ENCODE peak calls at places on chromosomes 3 and 15, in six cellular contexts. L is fibroblast of lung, B is psoas muscle, A is heart left ventricle, K is progenitor cell of endocrine pancreas, Q is MM.1S. V is an unnamed sample.

GRCh38 chr3:29642393-29643033 is 361.6 kb downstream of the RBMS3 start:
- DNase-seq in K (no peak), B (peak), A (peak), L (peak), Q (no peak), V (no peak)

GRCh38 chr3:128081846-128082245 is 29.6 kb downstream of the SEC61A1 start:
- DNase-seq in B (no peak), K (no peak), Q (no peak), L (peak), A (no peak), V (no peak)

GRCh38 chr3:5012398-5012797 is 33.2 kb downstream of the BHLHE40 start:
- DNase-seq in A (no peak), L (no peak), Q (no peak), K (no peak), B (no peak), V (no peak)

GRCh38 chr3:127065138-127065427 is 82.2 kb downstream of the PLXNA1 start:
- DNase-seq in L (no peak), B (no peak), Q (no peak), A (no peak), K (no peak), V (no peak)

GRCh38 chr3:112979244-112979832 is 4.4 kb upstream of the CD200R1 start:
- DNase-seq in B (no peak), Q (peak), A (no peak), K (no peak), L (peak), V (no peak)

GRCh38 chr15:41104234-41104633 is 11.8 kb downstream of the INO80 start:
- DNase-seq in B (no peak), K (no peak), Q (no peak), A (no peak), L (peak), V (no peak)

GRCh38 chr3:182633206-182633605 is 160.1 kb upstream of the ATP11B start:
- DNase-seq in Q (no peak), A (no peak), B (no peak), L (no peak), K (no peak), V (no peak)

GRCh38 chr3:12345584-12346494 is 57.0 kb downstream of the PPARG start:
- DNase-seq in Q (no peak), B (no peak), L (no peak), K (no peak), A (no peak), V (no peak)

GRCh38 chr15:98764296-98764695 is 116.0 kb downstream of the IGF1R start:
- DNase-seq in Q (no peak), B (no peak), L (no peak), K (no peak), A (no peak), V (no peak)

GRCh38 chr3:138202945-138203701 is 16.0 kb downstream of the ARMC8 start:
- DNase-seq in B (no peak), Q (no peak), K (no peak), A (no peak), L (no peak), V (no peak)

GRCh38 chr3:46017720-46018119 is 9.6 kb downstream of the XCR1 start:
- DNase-seq in A (no peak), Q (no peak), B (no peak), L (no peak), K (no peak), V (no peak)

GRCh38 chr3:65537109-65537508 is 501.6 kb downstream of the MAGI1 start:
- DNase-seq in B (no peak), L (no peak), K (no peak), A (no peak), Q (no peak), V (no peak)

GRCh38 chr15:38103564-38103963 is 149.1 kb upstream of the SPRED1 start:
- DNase-seq in Q (no peak), A (no peak), L (no peak), K (no peak), B (no peak), V (no peak)

GRCh38 chr15:71754660-71755059 is 55.7 kb upstream of the NR2E3 start:
- DNase-seq in A (no peak), L (no peak), Q (no peak), B (no peak), K (no peak), V (no peak)

GRCh38 chr15:47339800-47340575 is 377.3 kb upstream of the SEMA6D start:
- DNase-seq in B (no peak), K (no peak), L (no peak), A (no peak), Q (no peak), V (no peak)

GRCh38 chr3:37501906-37502305 is 327.5 kb upstream of the LRRFIP2 start:
- DNase-seq in A (no peak), B (no peak), L (no peak), Q (no peak), K (no peak), V (no peak)

GRCh38 chr15:61175024-61175423 is 54.1 kb downstream of the RORA start:
- DNase-seq in L (peak), Q (no peak), B (no peak), A (no peak), K (no peak), V (no peak)

GRCh38 chr15:44426975-44427755 is at the start of gene CTDSPL2:
- DNase-seq in A (peak), K (peak), Q (peak), B (peak), L (peak), V (peak)
- TF ChIP-seq CTCF in A (peak), K (peak), Q (peak), B (peak), L (peak), V (no peak)

GRCh38 chr15:93488157-93488803 is 399.3 kb upstream of the RGMA start:
- DNase-seq in B (no peak), A (no peak), L (no peak), Q (no peak), K (no peak), V (no peak)

GRCh38 chr15:93485438-93485837 is 396.4 kb upstream of the RGMA start:
- DNase-seq in A (peak), L (no peak), Q (no peak), K (no peak), B (no peak), V (no peak)

GRCh38 chr15:93486407-93487117 is 397.6 kb upstream of the RGMA start:
- DNase-seq in B (peak), K (no peak), A (no peak), L (no peak), Q (no peak), V (no peak)

GRCh38 chr15:93483923-93484322 is 394.9 kb upstream of the RGMA start:
- DNase-seq in Q (no peak), L (no peak), B (no peak), A (no peak), K (no peak), V (no peak)

GRCh38 chr15:93485922-93486327 is 396.9 kb upstream of the RGMA start:
- DNase-seq in L (no peak), B (peak), A (peak), K (no peak), Q (no peak), V (no peak)
- TF ChIP-seq CTCF in L (no peak), B (no peak), A (no peak), K (peak), Q (no peak), V (no peak)

GRCh38 chr15:29750754-29751153 is 71.5 kb downstream of the TJP1 start:
- DNase-seq in B (no peak), Q (no peak), A (no peak), K (no peak), L (peak), V (no peak)

GRCh38 chr15:29749365-29750086 is 72.7 kb downstream of the TJP1 start:
- DNase-seq in A (no peak), B (no peak), Q (no peak), K (no peak), L (no peak), V (no peak)

DNA sequence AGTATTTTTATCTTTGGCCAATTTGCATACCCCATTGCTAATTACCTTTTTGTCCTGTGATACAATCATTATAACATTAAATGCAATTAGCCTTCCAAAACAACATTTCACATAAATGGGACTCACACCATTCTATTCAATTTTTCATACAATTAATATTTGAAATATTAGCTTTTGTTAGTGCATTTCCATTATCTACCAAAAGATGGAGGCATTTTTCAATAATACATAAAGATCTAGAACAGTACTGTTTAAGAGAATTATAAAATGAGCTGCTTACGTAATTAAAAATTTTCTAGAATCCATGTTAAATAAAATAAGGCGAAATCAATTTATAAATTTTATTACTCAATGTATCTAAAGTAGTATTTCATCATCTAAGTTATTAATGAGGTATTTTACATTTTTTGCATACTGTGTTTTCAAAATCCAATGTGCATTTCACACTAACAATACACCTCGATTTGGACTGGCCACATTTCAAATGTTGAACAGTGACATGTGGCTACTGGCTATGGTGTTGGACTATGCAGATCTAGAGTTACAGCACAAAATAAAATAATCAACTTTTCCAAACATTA is 74.3 kb downstream of the TJP1 start:
- DNase-seq in K (no peak), A (no peak), B (no peak), Q (peak), L (peak), V (no peak)
- TF ChIP-seq CTCF in K (peak), A (peak), B (peak), Q (peak), L (peak), V (no peak)

DNA sequence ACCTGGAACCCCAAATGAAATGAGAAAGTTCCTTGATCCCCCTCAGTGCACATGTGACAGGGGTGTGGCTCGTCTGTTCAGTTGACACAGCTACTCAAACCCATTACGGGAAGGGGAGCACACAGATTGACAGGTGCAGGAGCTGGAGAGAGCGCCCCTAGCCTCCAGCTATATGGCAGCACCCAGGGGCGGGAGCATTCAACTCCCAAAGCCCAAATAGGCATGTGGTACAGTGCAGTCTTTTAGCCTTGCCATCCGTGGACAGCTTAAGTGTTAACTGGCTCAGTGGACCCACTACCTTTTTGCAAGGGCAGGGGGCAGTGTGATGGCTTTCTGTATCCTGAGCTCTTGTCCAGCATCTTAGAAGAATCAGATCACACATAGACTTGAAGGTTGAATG is 1374.2 kb upstream of the ALCAM start:
- DNase-seq in B (no peak), K (no peak), Q (no peak), L (no peak), A (no peak), V (no peak)
- TF ChIP-seq CTCF in B (no peak), K (no peak), Q (no peak), L (no peak), A (no peak), V (no peak)

GRCh38 chr3:143352850-143353550 is 233.4 kb downstream of the CHST2 start:
- DNase-seq in L (no peak), K (no peak), Q (no peak), A (no peak), B (no peak), V (no peak)

GRCh38 chr3:143349455-143349854 is 229.9 kb downstream of the CHST2 start:
- DNase-seq in A (no peak), L (no peak), B (no peak), K (no peak), Q (no peak), V (no peak)

GRCh38 chr3:143344516-143345165 is 225.1 kb downstream of the CHST2 start:
- DNase-seq in L (no peak), Q (no peak), B (no peak), A (no peak), K (no peak), V (no peak)

GRCh38 chr3:143352031-143352623 is 232.6 kb downstream of the CHST2 start:
- DNase-seq in L (peak), B (no peak), K (no peak), A (no peak), Q (no peak), V (no peak)

GRCh38 chr3:143348486-143349327 is 229.1 kb downstream of the CHST2 start:
- DNase-seq in Q (peak), K (no peak), A (no peak), B (no peak), L (no peak), V (no peak)
- TF ChIP-seq CTCF in Q (no peak), K (no peak), A (no peak), B (no peak), L (no peak), V (no peak)

GRCh38 chr15:67524235-67524634 is 3.3 kb downstream of the C15orf61 start:
- DNase-seq in A (no peak), Q (no peak), B (no peak), K (no peak), L (no peak), V (no peak)

GRCh38 chr15:67520276-67520975 is 505 bp upstream of the C15orf61 start:
- DNase-seq in K (no peak), A (no peak), L (peak), B (no peak), Q (no peak), V (no peak)

GRCh38 chr15:67521770-67522568 is 1.0 kb downstream of the C15orf61 start:
- DNase-seq in B (no peak), A (no peak), L (peak), Q (peak), K (no peak), V (no peak)

GRCh38 chr15:67523337-67523736 is 2.4 kb downstream of the C15orf61 start:
- DNase-seq in Q (no peak), K (no peak), L (no peak), A (no peak), B (no peak), V (no peak)

GRCh38 chr15:67520976-67521769 is at the start of gene C15orf61:
- DNase-seq in K (peak), B (peak), A (peak), Q (peak), L (peak), V (peak)
- TF ChIP-seq CTCF in K (no peak), B (no peak), A (no peak), Q (peak), L (no peak), V (no peak)

GRCh38 chr3:55746808-55747413 is 259.8 kb upstream of the WNT5A start:
- DNase-seq in B (no peak), A (no peak), K (no peak), L (peak), Q (peak), V (no peak)
- TF ChIP-seq CTCF in B (peak), A (peak), K (peak), L (peak), Q (peak), V (no peak)